ENCODE peak calls at places on chromosomes 4 and X, in ten cellular contexts. Z is upper lobe of left lung, R is transverse colon, F is GM12878, P is SK-N-SH, N is stomach, C is HepG2, X is H1, Y is K562, G is suprapubic skin. M is an unnamed sample.
A peak's percentile ranks its signal among the peaks of the same experiment; 100 is the strongest.

GRCh38 chr4:16818005-16818404 is 80.4 kb downstream of the LDB2 start:
- DNase-seq in Z (no peak), R (no peak), F (no peak), P (no peak), N (no peak), C (no peak), X (no peak), Y (no peak), G (no peak), M (no peak)

GRCh38 chr4:121951570-121952110 is at the start of gene TRPC3:
- DNase-seq in Z (no peak), R (peak; percentile 17), F (no peak), P (peak; percentile 69), N (peak; percentile 27), C (no peak), X (no peak), Y (peak; percentile 43), G (peak; percentile 77), M (peak; percentile 64)

GRCh38 chrX:102835504-102836146 is 101.4 kb upstream of the RAB40AL start:
- DNase-seq in Z (no peak), R (no peak), F (no peak), P (no peak), N (no peak), C (peak; percentile 1), X (no peak), Y (peak; percentile 12), G (no peak), M (no peak)

GRCh38 chrX:41607264-41607832 is 81.4 kb upstream of the GPR34 start:
- DNase-seq in Z (no peak), R (no peak), F (no peak), P (no peak), N (no peak), C (no peak), X (no peak), Y (no peak), G (no peak), M (no peak)

GRCh38 chr4:143441678-143442077 is 71.8 kb upstream of the SMARCA5 start:
- DNase-seq in Z (no peak), R (no peak), F (no peak), P (no peak), N (no peak), C (no peak), X (no peak), Y (no peak), G (no peak), M (no peak)

GRCh38 chrX:150683112-150683511 is 10.1 kb upstream of the MTMR1 start:
- DNase-seq in Z (no peak), R (no peak), F (no peak), P (no peak), N (no peak), C (no peak), X (no peak), Y (no peak), G (no peak), M (no peak)

GRCh38 chr4:114600066-114600552 is 1.5 kb downstream of the UGT8 start:
- DNase-seq in Z (no peak), R (no peak), F (no peak), P (no peak), N (no peak), C (no peak), X (no peak), Y (no peak), G (no peak), M (no peak)

GRCh38 chr4:74535471-74535870 is 90.5 kb downstream of the AREG start:
- DNase-seq in Z (no peak), R (no peak), F (no peak), P (no peak), N (no peak), C (no peak), X (no peak), Y (no peak), G (no peak), M (no peak)

GRCh38 chr4:82480786-82481317 is 50.5 kb downstream of the ENOPH1 start:
- DNase-seq in Z (no peak), R (no peak), F (no peak), P (no peak), N (no peak), C (no peak), X (no peak), Y (no peak), G (no peak), M (no peak)

GRCh38 chr4:11427201-11427996 is 1.3 kb downstream of the HS3ST1 start:
- DNase-seq in Z (no peak), R (no peak), F (no peak), P (no peak), N (no peak), C (no peak), X (no peak), Y (no peak), G (no peak), M (no peak)

GRCh38 chrX:137118136-137118535 is 84.3 kb upstream of the GPR101 start:
- DNase-seq in Z (peak; percentile 20), R (no peak), F (no peak), P (no peak), N (no peak), C (no peak), X (no peak), Y (no peak), G (no peak), M (no peak)

GRCh38 chrX:37989304-37989703 is 17.0 kb upstream of the SYTL5 start:
- DNase-seq in Z (no peak), R (no peak), F (no peak), P (no peak), N (no peak), C (no peak), X (no peak), Y (no peak), G (no peak), M (no peak)

GRCh38 chr4:182384496-182385155 is 141.4 kb downstream of the TENM3 start:
- DNase-seq in Z (no peak), R (no peak), F (no peak), P (no peak), N (no peak), C (no peak), X (no peak), Y (no peak), G (no peak), M (no peak)

GRCh38 chrX:19865567-19866363 is 21.6 kb downstream of the SH3KBP1 start:
- DNase-seq in Z (peak; percentile 53), R (no peak), F (no peak), P (no peak), N (no peak), C (no peak), X (no peak), Y (no peak), G (no peak), M (no peak)
- TF ChIP-seq POLR2AphosphoS5 in Z (no peak), R (no peak), F (no peak), P (no peak), N (no peak), C (no peak), X (no peak), Y (no peak), G (no peak), M (no peak)

DNA sequence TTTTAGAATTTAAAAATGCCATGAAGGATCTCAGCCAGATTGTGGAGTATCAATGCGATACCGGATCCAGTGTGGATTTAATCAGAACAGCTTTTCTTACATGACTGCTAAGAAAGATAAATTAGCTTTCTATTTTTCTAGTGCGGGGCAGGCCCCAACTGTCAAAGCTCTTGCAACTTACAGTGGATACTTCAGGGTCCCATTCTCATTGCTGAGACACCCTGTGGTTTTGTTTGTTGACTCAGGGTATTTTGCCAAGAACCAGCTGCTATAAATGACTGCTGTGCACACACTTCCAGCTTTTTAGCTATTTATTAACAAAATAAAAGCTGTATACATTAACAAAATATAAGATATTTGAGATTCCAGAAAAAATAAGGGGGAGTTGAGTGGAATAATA is 166.4 kb downstream of the DCLK2 start:
- DNase-seq in Z (no peak), R (no peak), F (no peak), P (no peak), N (no peak), C (no peak), X (no peak), Y (no peak), G (no peak), M (no peak)
- TF ChIP-seq EP300 in Z (no peak), R (no peak), F (no peak), P (no peak), N (no peak), C (no peak), X (no peak), Y (no peak), G (no peak), M (no peak)

GRCh38 chrX:10021461-10022272 is 54.5 kb downstream of the CLDN34 start:
- DNase-seq in Z (no peak), R (no peak), F (no peak), P (no peak), N (no peak), C (no peak), X (no peak), Y (no peak), G (no peak), M (peak; percentile 37)

GRCh38 chrX:10023821-10024220 is 56.7 kb downstream of the CLDN34 start:
- DNase-seq in Z (no peak), R (no peak), F (no peak), P (no peak), N (no peak), C (no peak), X (no peak), Y (no peak), G (no peak), M (peak; percentile 17)

GRCh38 chrX:10022273-10022541 is 55.0 kb downstream of the CLDN34 start:
- DNase-seq in Z (no peak), R (no peak), F (no peak), P (no peak), N (no peak), C (no peak), X (no peak), Y (no peak), G (no peak), M (peak; percentile 33)

GRCh38 chrX:10025742-10026493 is 58.8 kb downstream of the CLDN34 start:
- DNase-seq in Z (no peak), R (no peak), F (no peak), P (no peak), N (no peak), C (no peak), X (no peak), Y (no peak), G (no peak), M (peak; percentile 32)

DNA sequence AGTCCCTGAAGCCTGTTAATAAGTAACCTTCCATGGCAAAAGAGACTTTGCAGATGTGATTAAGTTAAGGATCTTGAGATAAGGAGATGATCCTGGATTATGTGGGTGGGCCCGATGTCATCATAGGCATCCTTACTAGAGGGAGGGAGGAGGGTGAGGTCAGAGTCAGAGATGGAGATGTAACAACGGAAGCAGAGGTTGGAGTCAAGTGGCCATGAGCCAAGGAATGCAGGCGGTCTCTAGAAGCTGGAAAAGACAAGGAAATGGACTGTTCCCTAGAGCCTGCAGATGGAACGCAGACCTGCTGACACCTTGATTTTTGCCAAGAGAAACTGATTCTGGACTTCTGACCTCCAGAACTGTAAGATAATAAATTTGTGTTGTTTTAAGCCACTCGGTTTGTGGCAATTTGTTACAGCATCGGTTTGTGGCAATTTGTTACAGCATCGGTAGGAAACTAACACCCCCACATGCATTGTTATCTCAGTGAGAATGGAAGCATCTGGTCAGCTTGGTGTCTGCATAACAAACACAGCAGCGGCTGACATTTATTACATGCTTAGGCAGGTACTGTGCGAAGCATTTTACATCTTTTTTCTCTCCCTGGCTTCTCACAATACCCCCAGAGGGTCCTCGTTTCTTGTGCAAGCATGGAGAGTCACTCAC is 55.6 kb downstream of the CLDN34 start:
- DNase-seq in Z (no peak), R (peak; percentile 37), F (no peak), P (no peak), N (no peak), C (no peak), X (no peak), Y (no peak), G (no peak), M (peak; percentile 83)
- TF ChIP-seq POLR2AphosphoS5 in Z (no peak), R (no peak), F (no peak), P (no peak), N (no peak), C (no peak), X (no peak), Y (no peak), G (no peak), M (peak; percentile 15)

GRCh38 chrX:139825618-139826017 is 107.2 kb downstream of the ATP11C start:
- DNase-seq in Z (no peak), R (no peak), F (no peak), P (no peak), N (no peak), C (no peak), X (no peak), Y (no peak), G (no peak), M (no peak)
- TF ChIP-seq EP300 in Z (no peak), R (no peak), F (no peak), P (no peak), N (no peak), C (no peak), X (no peak), Y (no peak), G (no peak), M (no peak)